ENCODE peak calls at places on chromosomes 11 and 22, in four cellular contexts. K is stomach, D is spleen, O is upper lobe of right lung. W is an unnamed sample.

GRCh38 chr22:49979587-49980264 is 19.2 kb downstream of the PIM3 start:
- DNase-seq in D (no peak), O (peak; percentile 64), K (peak; percentile 70), W (no peak)

GRCh38 chr11:134854391-134854991 is 442.4 kb upstream of the B3GAT1 start:
- DNase-seq in K (no peak), D (no peak), O (no peak), W (no peak)

GRCh38 chr11:36391062-36391461 is 95.0 kb downstream of the PRR5L start:
- DNase-seq in K (no peak), D (no peak), O (no peak), W (no peak)

GRCh38 chr11:113667801-113668200 is 38.3 kb downstream of the TMPRSS5 start:
- DNase-seq in O (no peak), D (no peak), K (no peak), W (no peak)

GRCh38 chr22:21951931-21952465 is 650 bp downstream of the PPM1F start:
- DNase-seq in D (peak; percentile 91), O (peak; percentile 78), K (peak; percentile 57), W (peak; percentile 66)

GRCh38 chr11:66727282-66727882 is 1.6 kb downstream of the SPTBN2 start:
- DNase-seq in D (no peak), O (no peak), K (peak; percentile 34), W (peak; percentile 47)

GRCh38 chr22:45887202-45888131 is 89.5 kb downstream of the WNT7B start:
- DNase-seq in K (peak; percentile 63), O (peak; percentile 83), D (peak; percentile 60), W (no peak)

GRCh38 chr11:132099692-132100091 is 729.3 kb downstream of the NTM start:
- DNase-seq in K (no peak), D (no peak), O (no peak), W (peak; percentile 32)

GRCh38 chr11:108906329-108906728 is 241.5 kb downstream of the DDX10 start:
- DNase-seq in O (no peak), K (no peak), D (no peak), W (peak; percentile 54)

GRCh38 chr11:30244255-30244654 is 13.4 kb downstream of the FSHB start:
- DNase-seq in O (no peak), D (no peak), K (no peak), W (peak; percentile 31)

GRCh38 chr22:26362471-26362870 is 66.6 kb upstream of the ASPHD2 start:
- DNase-seq in K (no peak), D (no peak), O (no peak), W (no peak)

GRCh38 chr11:67584205-67584880 is 731 bp downstream of the GSTP1 start:
- DNase-seq in K (peak; percentile 81), O (peak; percentile 93), D (peak; percentile 91), W (peak; percentile 71)

GRCh38 chr22:26610072-26610958 is 7.5 kb downstream of the CRYBB1 start:
- DNase-seq in K (peak; percentile 35), O (no peak), D (peak; percentile 74), W (peak; percentile 91)

GRCh38 chr11:117822031-117822521 is 2.5 kb downstream of the FXYD2 start:
- DNase-seq in O (peak; percentile 71), K (peak; percentile 49), D (peak; percentile 84), W (no peak)

GRCh38 chr22:29967461-29967860 is 84.5 kb downstream of the MTMR3 start:
- DNase-seq in D (no peak), O (no peak), K (no peak), W (no peak)

GRCh38 chr22:30305519-30305905 is 16.2 kb upstream of the CASTOR1 start:
- DNase-seq in K (peak; percentile 62), D (peak; percentile 91), O (peak; percentile 70), W (no peak)

GRCh38 chr22:40243891-40244290 is 66.2 kb downstream of the TNRC6B start:
- DNase-seq in O (no peak), K (no peak), D (no peak), W (no peak)

GRCh38 chr11:124174001-124174400 is 9.1 kb upstream of the OR10D3 start:
- DNase-seq in D (no peak), O (no peak), K (no peak), W (peak; percentile 57)

GRCh38 chr22:33101550-33101949 is 43.4 kb upstream of the SYN3 start:
- DNase-seq in O (no peak), D (no peak), K (no peak), W (peak; percentile 17)

GRCh38 chr22:27381552-27381951 is 420.0 kb downstream of the MN1 start:
- DNase-seq in K (no peak), O (no peak), D (no peak), W (no peak)

GRCh38 chr22:36344106-36344827 is 43.5 kb downstream of the MYH9 start:
- DNase-seq in D (no peak), O (no peak), K (no peak), W (no peak)

GRCh38 chr22:19062139-19062789 is 59.9 kb downstream of the DGCR2 start:
- DNase-seq in K (peak; percentile 52), O (peak; percentile 46), D (peak; percentile 63), W (no peak)

GRCh38 chr22:22458387-22458786 is 50.2 kb downstream of the ZNF280B start:
- DNase-seq in D (no peak), O (no peak), K (no peak), W (no peak)

GRCh38 chr22:17191163-17191562 is 28.1 kb downstream of the ADA2 start:
- DNase-seq in K (no peak), O (no peak), D (no peak), W (no peak)

GRCh38 chr11:62132689-62133293 is 9.0 kb downstream of the INCENP start:
- DNase-seq in K (peak; percentile 18), O (no peak), D (no peak), W (no peak)

GRCh38 chr11:44766972-44767278 is 40.2 kb downstream of the TSPAN18 start:
- DNase-seq in K (no peak), D (no peak), O (no peak), W (peak; percentile 68)

GRCh38 chr11:65468874-65469333 is 29.9 kb upstream of the MALAT1 start:
- DNase-seq in O (peak; percentile 94), K (peak; percentile 93), D (peak; percentile 91), W (peak; percentile 63)
- TF ChIP-seq CTCF in O (peak; percentile 65), K (no peak), D (peak; percentile 76), W (peak; percentile 56)

GRCh38 chr11:5992604-5993251 is 5.9 kb upstream of the OR52L1 start:
- DNase-seq in K (no peak), O (no peak), D (no peak), W (peak; percentile 16)
- H3K4me3 ChIP-seq in K (no peak overlapping the region), O (no peak overlapping the region), D (no peak overlapping the region), W (no peak overlapping the region)

GRCh38 chr11:133819114-133819513 is 26.2 kb downstream of the SPATA19 start:
- DNase-seq in K (no peak), D (no peak), O (no peak), W (no peak)

GRCh38 chr11:133819916-133820315 is 25.4 kb downstream of the SPATA19 start:
- DNase-seq in K (no peak), D (no peak), O (no peak), W (no peak)

GRCh38 chr11:133824593-133824992 is 20.7 kb downstream of the SPATA19 start:
- DNase-seq in O (no peak), K (no peak), D (no peak), W (no peak)

GRCh38 chr11:133823211-133823610 is 22.1 kb downstream of the SPATA19 start:
- DNase-seq in K (no peak), O (no peak), D (peak; percentile 82), W (no peak)

GRCh38 chr11:133821776-133822175 is 23.5 kb downstream of the SPATA19 start:
- DNase-seq in K (peak; percentile 65), O (no peak), D (no peak), W (peak; percentile 87)
- TF ChIP-seq CTCF in K (no peak), O (peak; percentile 61), D (peak; percentile 37), W (peak; percentile 58)

GRCh38 chr11:118928870-118929495 is 3.3 kb upstream of the BCL9L start:
- DNase-seq in D (peak; percentile 92), K (no peak), O (peak; percentile 80), W (peak; percentile 73)

GRCh38 chr11:118929496-118930151 is 3.9 kb upstream of the BCL9L start:
- DNase-seq in K (peak; percentile 93), O (peak; percentile 92), D (peak; percentile 92), W (peak; percentile 94)

GRCh38 chr11:118928108-118928869 is 2.6 kb upstream of the BCL9L start:
- DNase-seq in O (peak; percentile 92), D (peak; percentile 95), K (peak; percentile 94), W (peak; percentile 93)

GRCh38 chr11:118930152-118930712 is 4.5 kb upstream of the BCL9L start:
- DNase-seq in O (peak; percentile 90), D (peak; percentile 91), K (peak; percentile 95), W (peak; percentile 85)

GRCh38 chr11:118927554-118928107 is 1.9 kb upstream of the BCL9L start:
- DNase-seq in O (no peak), K (no peak), D (no peak), W (no peak)
- H3K4me3 ChIP-seq in O (peak overlapping the region; percentile 87), K (peak overlapping the region; percentile 81), D (peak overlapping the region; percentile 71), W (peak overlapping the region; percentile 61)

DNA sequence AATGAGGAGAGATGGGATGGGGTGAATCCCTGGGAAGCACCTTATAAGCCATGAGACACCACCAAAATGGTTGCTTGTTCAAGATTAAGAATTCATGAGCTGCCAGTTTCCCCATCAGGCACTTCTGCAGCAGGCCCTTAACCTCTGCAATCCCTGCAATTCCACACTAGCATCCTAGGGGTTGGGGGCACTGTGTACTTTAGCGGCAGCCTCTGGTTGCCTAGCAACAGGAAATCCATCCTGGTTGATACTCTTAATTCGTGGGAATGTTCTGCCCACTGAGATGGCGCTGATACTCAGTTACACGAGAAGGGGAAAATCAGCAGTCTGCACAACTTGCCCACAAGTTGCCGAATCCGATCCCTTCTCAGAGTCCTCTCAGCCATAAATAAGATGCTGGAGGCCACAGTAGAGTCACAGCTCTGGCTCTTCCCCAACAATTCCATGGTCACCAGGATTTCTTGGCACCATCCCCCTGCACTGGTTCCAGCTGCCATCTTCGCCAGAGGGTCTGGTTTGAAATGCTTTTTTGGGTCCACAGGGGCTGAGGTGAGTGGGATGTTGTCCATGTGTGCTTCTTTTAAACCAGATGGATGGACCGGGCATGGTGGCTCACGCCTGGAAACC is 57.6 kb upstream of the CRYBB3 start:
- DNase-seq in D (no peak), O (no peak), K (no peak), W (no peak)
- TF ChIP-seq CTCF in D (no peak), O (no peak), K (no peak), W (no peak)

DNA sequence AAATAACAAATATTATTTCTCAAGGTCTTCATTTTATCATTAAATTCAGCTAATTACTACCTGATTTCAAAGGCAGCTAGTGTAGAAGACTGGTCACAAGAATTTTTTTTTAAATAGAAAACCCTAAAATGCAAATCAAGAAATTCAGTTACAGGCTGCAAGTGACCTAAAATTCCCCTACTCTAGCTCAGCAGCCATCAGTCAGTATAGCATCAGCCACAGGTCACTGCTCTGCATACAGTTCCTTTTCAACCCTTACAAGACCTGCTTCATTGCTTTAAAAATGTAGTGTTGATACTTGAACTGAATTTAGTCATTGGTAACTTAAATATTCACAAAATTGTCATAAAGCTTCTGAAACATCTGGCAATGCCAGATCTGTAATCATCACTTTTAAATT is 9.5 kb upstream of the B3GNT6 start:
- DNase-seq in K (no peak), D (no peak), O (no peak), W (no peak)
- H3K4me3 ChIP-seq in K (no peak overlapping the region), D (no peak overlapping the region), O (no peak overlapping the region), W (no peak overlapping the region)

GRCh38 chr11:16945671-16946469 is 68.3 kb downstream of the PLEKHA7 start:
- DNase-seq in K (peak; percentile 73), D (peak; percentile 81), O (peak; percentile 77), W (peak; percentile 76)
- TF ChIP-seq CTCF in K (no peak), D (peak; percentile 64), O (peak; percentile 63), W (peak; percentile 78)